ENCODE peak calls at places on chromosomes 1 and 21, in eight cellular contexts. One of them, this sample, is unnamed.

GRCh38 chr21:31221051-31221450 is 123.0 kb downstream of the TIAM1 start:
- DNase-seq in GM12891: no peak
- DNase-seq in EH: no peak
- DNase-seq in OCI-LY7: no peak
- DNase-seq in CD4-positive, alpha-beta T cell: no peak
- DNase-seq in AG08395: no peak
- DNase-seq in activated T-cell treated with anti-CD3 and anti-CD28 coated beads, Interleukin-2, amount 50 U/mL, for 72 hours: no peak
- DNase-seq in KG1: no peak
- DNase-seq in this sample: no peak

GRCh38 chr1:210272666-210273065 is 40.1 kb downstream of the SERTAD4 start:
- DNase-seq in KG1: no peak
- DNase-seq in EH: peak
- DNase-seq in activated T-cell treated with anti-CD3 and anti-CD28 coated beads, Interleukin-2, amount 50 U/mL, for 72 hours: no peak
- DNase-seq in OCI-LY7: no peak
- DNase-seq in GM12891: no peak
- DNase-seq in AG08395: peak
- DNase-seq in CD4-positive, alpha-beta T cell: no peak
- DNase-seq in this sample: no peak

GRCh38 chr1:155186266-155186954 is 12.8 kb downstream of the TRIM46 start:
- DNase-seq in CD4-positive, alpha-beta T cell: no peak
- DNase-seq in activated T-cell treated with anti-CD3 and anti-CD28 coated beads, Interleukin-2, amount 50 U/mL, for 72 hours: no peak
- DNase-seq in EH: no peak
- DNase-seq in AG08395: no peak
- DNase-seq in OCI-LY7: no peak
- DNase-seq in GM12891: no peak
- DNase-seq in KG1: no peak
- DNase-seq in this sample: peak

GRCh38 chr1:202627841-202628565 is 82.3 kb downstream of the SYT2 start:
- DNase-seq in CD4-positive, alpha-beta T cell: no peak
- DNase-seq in EH: no peak
- DNase-seq in activated T-cell treated with anti-CD3 and anti-CD28 coated beads, Interleukin-2, amount 50 U/mL, for 72 hours: no peak
- DNase-seq in OCI-LY7: no peak
- DNase-seq in AG08395: no peak
- DNase-seq in GM12891: no peak
- DNase-seq in KG1: no peak
- DNase-seq in this sample: no peak

GRCh38 chr1:62334434-62334833 is 15.2 kb upstream of the KANK4 start:
- DNase-seq in OCI-LY7: no peak
- DNase-seq in EH: no peak
- DNase-seq in CD4-positive, alpha-beta T cell: no peak
- DNase-seq in activated T-cell treated with anti-CD3 and anti-CD28 coated beads, Interleukin-2, amount 50 U/mL, for 72 hours: no peak
- DNase-seq in KG1: no peak
- DNase-seq in AG08395: no peak
- DNase-seq in GM12891: no peak
- DNase-seq in this sample: no peak

GRCh38 chr21:44377201-44377921 is 23.9 kb downstream of the TRPM2 start:
- DNase-seq in CD4-positive, alpha-beta T cell: no peak
- DNase-seq in GM12891: no peak
- DNase-seq in EH: no peak
- DNase-seq in OCI-LY7: peak
- DNase-seq in KG1: no peak
- DNase-seq in activated T-cell treated with anti-CD3 and anti-CD28 coated beads, Interleukin-2, amount 50 U/mL, for 72 hours: no peak
- DNase-seq in AG08395: no peak
- DNase-seq in this sample: no peak

GRCh38 chr1:8841395-8841794 is 24.0 kb upstream of the RERE start:
- DNase-seq in GM12891: no peak
- DNase-seq in AG08395: no peak
- DNase-seq in KG1: no peak
- DNase-seq in EH: no peak
- DNase-seq in activated T-cell treated with anti-CD3 and anti-CD28 coated beads, Interleukin-2, amount 50 U/mL, for 72 hours: no peak
- DNase-seq in OCI-LY7: no peak
- DNase-seq in CD4-positive, alpha-beta T cell: no peak
- DNase-seq in this sample: no peak

GRCh38 chr1:167704767-167705166 is 17.0 kb upstream of the MPZL1 start:
- DNase-seq in activated T-cell treated with anti-CD3 and anti-CD28 coated beads, Interleukin-2, amount 50 U/mL, for 72 hours: no peak
- DNase-seq in KG1: no peak
- DNase-seq in AG08395: no peak
- DNase-seq in CD4-positive, alpha-beta T cell: no peak
- DNase-seq in GM12891: no peak
- DNase-seq in OCI-LY7: no peak
- DNase-seq in EH: no peak
- DNase-seq in this sample: no peak

GRCh38 chr1:200038987-200039848 is 11.7 kb downstream of the NR5A2 start:
- DNase-seq in KG1: no peak
- DNase-seq in AG08395: peak
- DNase-seq in OCI-LY7: peak
- DNase-seq in GM12891: no peak
- DNase-seq in CD4-positive, alpha-beta T cell: no peak
- DNase-seq in activated T-cell treated with anti-CD3 and anti-CD28 coated beads, Interleukin-2, amount 50 U/mL, for 72 hours: peak
- DNase-seq in EH: peak
- DNase-seq in this sample: peak

GRCh38 chr21:15441060-15441493 is 288.7 kb upstream of the USP25 start:
- DNase-seq in OCI-LY7: no peak
- DNase-seq in EH: no peak
- DNase-seq in activated T-cell treated with anti-CD3 and anti-CD28 coated beads, Interleukin-2, amount 50 U/mL, for 72 hours: no peak
- DNase-seq in GM12891: no peak
- DNase-seq in KG1: peak
- DNase-seq in CD4-positive, alpha-beta T cell: no peak
- DNase-seq in AG08395: no peak
- DNase-seq in this sample: no peak

GRCh38 chr1:96445296-96445695 is 276.3 kb upstream of the PTBP2 start:
- DNase-seq in EH: no peak
- DNase-seq in CD4-positive, alpha-beta T cell: no peak
- DNase-seq in AG08395: no peak
- DNase-seq in GM12891: no peak
- DNase-seq in activated T-cell treated with anti-CD3 and anti-CD28 coated beads, Interleukin-2, amount 50 U/mL, for 72 hours: no peak
- DNase-seq in KG1: no peak
- DNase-seq in OCI-LY7: no peak
- DNase-seq in this sample: no peak

GRCh38 chr1:192978195-192978710 is 80.9 kb downstream of the UCHL5 start:
- DNase-seq in AG08395: no peak
- DNase-seq in OCI-LY7: no peak
- DNase-seq in activated T-cell treated with anti-CD3 and anti-CD28 coated beads, Interleukin-2, amount 50 U/mL, for 72 hours: no peak
- DNase-seq in CD4-positive, alpha-beta T cell: no peak
- DNase-seq in GM12891: no peak
- DNase-seq in KG1: no peak
- DNase-seq in EH: no peak
- DNase-seq in this sample: no peak